ENCODE peak calls at places on chromosomes 7 and 10, in five cellular contexts. W, O, T, D and L are unnamed samples. For H3K9me3, the result is how much of the 10 kb centered on the place peaks cover.

GRCh38 chr10:26557641-26558014 is 119.5 kb downstream of the APBB1IP start:
- DNase-seq in W (no peak), O (no peak), T (no peak), D (no peak), L (no peak)

GRCh38 chr7:135998081-135998480 is 20.9 kb upstream of the MTPN start:
- DNase-seq in W (no peak), O (no peak), T (no peak), D (no peak), L (no peak)

GRCh38 chr7:105916603-105917002 is 40.2 kb upstream of the ATXN7L1 start:
- DNase-seq in W (no peak), O (no peak), T (no peak), D (no peak), L (no peak)

GRCh38 chr10:59434463-59435326 is 72.3 kb upstream of the FAM13C start:
- DNase-seq in W (no peak), O (no peak), T (no peak), D (no peak), L (no peak)

GRCh38 chr7:104584620-104585019 is 256.2 kb downstream of the LHFPL3 start:
- DNase-seq in W (no peak), O (no peak), T (no peak), D (no peak), L (no peak)

GRCh38 chr10:70054902-70055301 is 2.3 kb downstream of the MACROH2A2 start:
- DNase-seq in W (no peak), O (no peak), T (no peak), D (no peak), L (no peak)

GRCh38 chr7:2431260-2431867 is 28.0 kb downstream of the CHST12 start:
- DNase-seq in W (no peak), O (no peak), T (peak), D (peak), L (no peak)

GRCh38 chr10:338176-339037 is 203.2 kb downstream of the ZMYND11 start:
- DNase-seq in W (peak), O (no peak), T (no peak), D (peak), L (no peak)

GRCh38 chr7:45181991-45182855 is 24.6 kb downstream of the RAMP3 start:
- DNase-seq in W (no peak), O (peak), T (no peak), D (no peak), L (no peak)

GRCh38 chr10:104342941-104343411 is 4.7 kb upstream of the ITPRIP start:
- DNase-seq in W (no peak), O (no peak), T (no peak), D (no peak), L (no peak)

GRCh38 chr7:153297141-153297540 is 537.6 kb downstream of the ACTR3B start:
- DNase-seq in W (no peak), O (no peak), T (no peak), D (no peak), L (no peak)
- H3K9me3 ChIP-seq in W (under half), O (under half), T (under half), D (under half), L (under half)

GRCh38 chr7:153390955-153391354 is 631.4 kb downstream of the ACTR3B start:
- DNase-seq in W (no peak), O (no peak), T (no peak), D (no peak), L (no peak)

GRCh38 chr7:153386581-153386980 is 627.0 kb downstream of the ACTR3B start:
- DNase-seq in W (no peak), O (no peak), T (no peak), D (no peak), L (no peak)

GRCh38 chr7:153385502-153385901 is 626.0 kb downstream of the ACTR3B start:
- DNase-seq in W (no peak), O (no peak), T (no peak), D (no peak), L (no peak)

GRCh38 chr7:153389261-153389660 is 629.7 kb downstream of the ACTR3B start:
- DNase-seq in W (no peak), O (peak), T (no peak), D (no peak), L (no peak)

DNA sequence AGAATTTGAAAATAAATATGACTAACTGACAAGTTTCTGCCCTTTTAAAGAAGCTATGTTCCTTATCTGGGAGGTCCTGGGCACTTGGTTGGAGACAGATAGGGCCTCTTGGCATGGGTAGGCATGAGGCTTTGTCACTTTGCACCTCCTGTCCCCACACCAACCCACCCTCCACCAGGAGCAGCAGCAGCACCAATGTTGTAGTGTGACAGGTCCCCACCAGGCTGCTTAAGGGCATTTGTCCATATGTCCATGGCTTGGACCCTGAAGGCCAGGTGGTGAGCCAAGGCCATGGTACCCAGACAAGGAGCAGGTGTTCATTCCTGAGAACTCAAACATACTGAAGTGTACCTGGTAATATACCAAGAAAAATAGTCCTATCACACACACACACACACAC is 629.1 kb downstream of the ACTR3B start:
- DNase-seq in W (no peak), O (no peak), T (no peak), D (no peak), L (no peak)
- H3K9me3 ChIP-seq in W (under half), O (under half), T (under half), D (under half), L (under half)

GRCh38 chr10:130434446-130435385 is 298.5 kb downstream of the GLRX3 start:
- DNase-seq in W (no peak), O (no peak), T (no peak), D (no peak), L (no peak)
- H3K9me3 ChIP-seq in W (under half), O (under half), T (under half), D (under half), L (under half)

DNA sequence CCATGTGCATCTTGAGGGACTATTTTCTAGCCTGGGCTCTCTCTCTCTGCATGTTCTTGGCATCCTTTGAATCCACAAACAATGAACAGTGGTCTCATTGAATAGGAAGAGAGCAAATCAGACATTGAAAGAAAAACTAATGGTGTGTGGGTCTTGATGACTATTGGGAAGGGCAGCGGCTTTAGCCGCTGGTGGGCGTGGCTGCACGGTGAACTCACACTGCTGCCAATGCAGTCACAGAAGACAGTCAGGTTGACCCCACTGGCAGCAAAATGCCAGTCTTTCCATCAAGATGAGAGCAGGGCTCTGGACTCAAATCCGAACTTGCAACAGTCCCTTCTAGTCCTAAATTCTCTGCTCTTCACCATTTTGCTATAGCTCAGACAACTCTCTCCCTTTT is 91.0 kb downstream of the ADARB2 start:
- DNase-seq in W (no peak), O (no peak), T (no peak), D (no peak), L (no peak)
- H3K9me3 ChIP-seq in W (under half), O (under half), T (under half), D (under half), L (under half)

GRCh38 chr10:29761916-29762315 is 127.1 kb upstream of the SVIL start:
- DNase-seq in W (no peak), O (no peak), T (no peak), D (no peak), L (no peak)
- H3K9me3 ChIP-seq in W (under half), O (under half), T (under half), D (under half), L (under half)

DNA sequence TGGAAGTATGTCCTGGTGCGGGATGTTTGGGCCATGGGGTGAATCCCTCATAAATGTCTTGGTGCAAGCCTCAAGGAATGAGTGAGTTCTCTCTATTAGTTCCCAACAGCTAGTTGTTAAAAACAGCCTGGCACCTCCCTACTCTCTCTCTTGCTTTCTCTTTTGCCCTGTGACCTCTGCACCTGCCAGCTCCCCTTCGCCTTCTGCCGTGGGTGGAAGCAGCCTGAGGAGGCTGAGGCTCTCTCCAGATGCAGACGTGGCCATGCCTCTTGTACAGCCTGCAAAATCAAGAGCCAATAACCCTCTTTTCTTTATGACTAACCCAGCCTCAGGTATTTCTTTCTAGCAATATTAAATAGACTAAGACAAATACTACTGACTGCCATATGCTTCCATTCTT is 210.3 kb downstream of the POM121L12 start:
- DNase-seq in W (no peak), O (no peak), T (no peak), D (no peak), L (no peak)
- H3K9me3 ChIP-seq in W (under half), O (under half), T (under half), D (under half), L (under half)

DNA sequence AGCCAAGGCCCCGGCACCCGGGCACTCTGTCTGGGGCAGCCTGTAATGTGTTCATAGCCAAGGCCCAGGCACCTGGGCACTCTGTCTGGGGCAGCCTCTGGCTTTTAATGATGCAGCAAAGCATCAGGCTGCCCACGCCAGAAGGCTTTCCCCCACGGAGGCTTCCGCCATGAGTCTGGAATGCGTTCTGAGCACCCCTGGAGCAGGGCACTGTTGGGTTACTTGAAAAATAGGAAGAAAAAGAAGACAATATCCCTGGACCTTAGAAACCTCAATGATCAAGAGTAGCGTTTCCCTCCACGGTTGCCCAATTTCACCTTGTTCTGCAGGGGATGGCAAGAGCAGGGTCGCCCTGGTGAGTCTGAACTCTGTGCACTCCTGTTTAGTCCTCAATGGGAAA is 565.0 kb downstream of the PTPRN2 start:
- DNase-seq in W (no peak), O (no peak), T (no peak), D (no peak), L (no peak)
- H3K9me3 ChIP-seq in W (under half), O (under half), T (under half), D (under half), L (under half)